ENCODE peak calls at places on chromosomes 16 and 17, in eight cellular contexts. One of them, this sample, is unnamed.

GRCh38 chr16:27428035-27428785 is 26.2 kb downstream of the IL21R start:
- DNase-seq in foreskin keratinocyte: no peak
- DNase-seq in astrocyte of the spinal cord: no peak
- DNase-seq in CD8-positive, alpha-beta memory T cell: no peak
- DNase-seq in cardiac fibroblast: no peak
- DNase-seq in stimulated activated CD8-positive, alpha-beta memory T cell treated with anti-CD3 and anti-CD28 coated beads, Interleukin-15, amount 100 ng/mL, for 48 hours: no peak
- DNase-seq in brain pericyte: no peak
- DNase-seq in activated T-cell treated with anti-CD3 and anti-CD28 coated beads for 4 hours: no peak
- DNase-seq in this sample: no peak

GRCh38 chr17:66625321-66625767 is 209.6 kb upstream of the CACNG5 start:
- DNase-seq in foreskin keratinocyte: peak
- DNase-seq in astrocyte of the spinal cord: peak
- DNase-seq in activated T-cell treated with anti-CD3 and anti-CD28 coated beads for 4 hours: no peak
- DNase-seq in stimulated activated CD8-positive, alpha-beta memory T cell treated with anti-CD3 and anti-CD28 coated beads, Interleukin-15, amount 100 ng/mL, for 48 hours: no peak
- DNase-seq in brain pericyte: no peak
- DNase-seq in CD8-positive, alpha-beta memory T cell: no peak
- DNase-seq in cardiac fibroblast: peak
- DNase-seq in this sample: peak

GRCh38 chr17:44222112-44222869 is 2.8 kb upstream of the UBTF start:
- DNase-seq in CD8-positive, alpha-beta memory T cell: peak
- DNase-seq in astrocyte of the spinal cord: peak
- DNase-seq in stimulated activated CD8-positive, alpha-beta memory T cell treated with anti-CD3 and anti-CD28 coated beads, Interleukin-15, amount 100 ng/mL, for 48 hours: no peak
- DNase-seq in brain pericyte: no peak
- DNase-seq in foreskin keratinocyte: no peak
- DNase-seq in activated T-cell treated with anti-CD3 and anti-CD28 coated beads for 4 hours: no peak
- DNase-seq in cardiac fibroblast: peak
- DNase-seq in this sample: peak

GRCh38 chr17:69525920-69526841 is 111.7 kb downstream of the MAP2K6 start:
- DNase-seq in stimulated activated CD8-positive, alpha-beta memory T cell treated with anti-CD3 and anti-CD28 coated beads, Interleukin-15, amount 100 ng/mL, for 48 hours: no peak
- DNase-seq in cardiac fibroblast: peak
- DNase-seq in CD8-positive, alpha-beta memory T cell: no peak
- DNase-seq in astrocyte of the spinal cord: peak
- DNase-seq in brain pericyte: peak
- DNase-seq in foreskin keratinocyte: peak
- DNase-seq in activated T-cell treated with anti-CD3 and anti-CD28 coated beads for 4 hours: no peak
- DNase-seq in this sample: peak

GRCh38 chr16:78576941-78577340 is 477.5 kb downstream of the WWOX start:
- DNase-seq in cardiac fibroblast: no peak
- DNase-seq in astrocyte of the spinal cord: no peak
- DNase-seq in stimulated activated CD8-positive, alpha-beta memory T cell treated with anti-CD3 and anti-CD28 coated beads, Interleukin-15, amount 100 ng/mL, for 48 hours: no peak
- DNase-seq in CD8-positive, alpha-beta memory T cell: no peak
- DNase-seq in foreskin keratinocyte: peak
- DNase-seq in brain pericyte: no peak
- DNase-seq in activated T-cell treated with anti-CD3 and anti-CD28 coated beads for 4 hours: no peak
- DNase-seq in this sample: no peak

GRCh38 chr17:36183001-36183810 is 6.8 kb upstream of the TBC1D3B start:
- DNase-seq in CD8-positive, alpha-beta memory T cell: no peak
- DNase-seq in foreskin keratinocyte: no peak
- DNase-seq in brain pericyte: no peak
- DNase-seq in stimulated activated CD8-positive, alpha-beta memory T cell treated with anti-CD3 and anti-CD28 coated beads, Interleukin-15, amount 100 ng/mL, for 48 hours: no peak
- DNase-seq in cardiac fibroblast: peak
- DNase-seq in activated T-cell treated with anti-CD3 and anti-CD28 coated beads for 4 hours: no peak
- DNase-seq in astrocyte of the spinal cord: peak
- DNase-seq in this sample: no peak

GRCh38 chr17:38687291-38687690 is 12.5 kb upstream of the EPOP start:
- DNase-seq in activated T-cell treated with anti-CD3 and anti-CD28 coated beads for 4 hours: no peak
- DNase-seq in CD8-positive, alpha-beta memory T cell: no peak
- DNase-seq in cardiac fibroblast: peak
- DNase-seq in astrocyte of the spinal cord: no peak
- DNase-seq in stimulated activated CD8-positive, alpha-beta memory T cell treated with anti-CD3 and anti-CD28 coated beads, Interleukin-15, amount 100 ng/mL, for 48 hours: no peak
- DNase-seq in foreskin keratinocyte: no peak
- DNase-seq in brain pericyte: no peak
- DNase-seq in this sample: peak

GRCh38 chr17:9195961-9196668 is 174.8 kb downstream of the NTN1 start:
- DNase-seq in activated T-cell treated with anti-CD3 and anti-CD28 coated beads for 4 hours: no peak
- DNase-seq in CD8-positive, alpha-beta memory T cell: no peak
- DNase-seq in foreskin keratinocyte: no peak
- DNase-seq in stimulated activated CD8-positive, alpha-beta memory T cell treated with anti-CD3 and anti-CD28 coated beads, Interleukin-15, amount 100 ng/mL, for 48 hours: no peak
- DNase-seq in cardiac fibroblast: no peak
- DNase-seq in brain pericyte: no peak
- DNase-seq in astrocyte of the spinal cord: no peak
- DNase-seq in this sample: no peak

GRCh38 chr16:21101631-21102420 is 48.8 kb downstream of the DNAH3 start:
- DNase-seq in activated T-cell treated with anti-CD3 and anti-CD28 coated beads for 4 hours: no peak
- DNase-seq in cardiac fibroblast: peak
- DNase-seq in brain pericyte: no peak
- DNase-seq in CD8-positive, alpha-beta memory T cell: no peak
- DNase-seq in foreskin keratinocyte: no peak
- DNase-seq in stimulated activated CD8-positive, alpha-beta memory T cell treated with anti-CD3 and anti-CD28 coated beads, Interleukin-15, amount 100 ng/mL, for 48 hours: no peak
- DNase-seq in astrocyte of the spinal cord: peak
- DNase-seq in this sample: no peak

GRCh38 chr17:75487351-75488070 is 27.8 kb downstream of the CASKIN2 start:
- DNase-seq in brain pericyte: no peak
- DNase-seq in cardiac fibroblast: peak
- DNase-seq in astrocyte of the spinal cord: no peak
- DNase-seq in foreskin keratinocyte: no peak
- DNase-seq in stimulated activated CD8-positive, alpha-beta memory T cell treated with anti-CD3 and anti-CD28 coated beads, Interleukin-15, amount 100 ng/mL, for 48 hours: peak
- DNase-seq in CD8-positive, alpha-beta memory T cell: peak
- DNase-seq in activated T-cell treated with anti-CD3 and anti-CD28 coated beads for 4 hours: peak
- DNase-seq in this sample: no peak

GRCh38 chr16:13168091-13168572 is 266.7 kb downstream of the SHISA9 start:
- DNase-seq in brain pericyte: no peak
- DNase-seq in stimulated activated CD8-positive, alpha-beta memory T cell treated with anti-CD3 and anti-CD28 coated beads, Interleukin-15, amount 100 ng/mL, for 48 hours: no peak
- DNase-seq in foreskin keratinocyte: peak
- DNase-seq in CD8-positive, alpha-beta memory T cell: no peak
- DNase-seq in astrocyte of the spinal cord: no peak
- DNase-seq in activated T-cell treated with anti-CD3 and anti-CD28 coated beads for 4 hours: no peak
- DNase-seq in cardiac fibroblast: no peak
- DNase-seq in this sample: no peak

GRCh38 chr17:57002904-57003303 is 25.0 kb downstream of the SCPEP1 start:
- DNase-seq in foreskin keratinocyte: peak
- DNase-seq in CD8-positive, alpha-beta memory T cell: no peak
- DNase-seq in astrocyte of the spinal cord: no peak
- DNase-seq in brain pericyte: no peak
- DNase-seq in cardiac fibroblast: no peak
- DNase-seq in activated T-cell treated with anti-CD3 and anti-CD28 coated beads for 4 hours: no peak
- DNase-seq in stimulated activated CD8-positive, alpha-beta memory T cell treated with anti-CD3 and anti-CD28 coated beads, Interleukin-15, amount 100 ng/mL, for 48 hours: no peak
- DNase-seq in this sample: no peak